ENCODE peak calls at places on chromosomes 12 and 14, in ten cellular contexts. W, Z, Q, H, Y, I, G, N, P and D are unnamed samples.

GRCh38 chr12:55671746-55672145 is 35.1 kb downstream of the OR10P1 start:
- DNase-seq in Y (no peak), P (no peak), I (no peak), Q (no peak), G (no peak), W (no peak), N (peak), Z (no peak), H (no peak), D (no peak)

GRCh38 chr12:92446082-92446460 is 256.7 kb upstream of the PLEKHG7 start:
- DNase-seq in W (no peak), Q (no peak), N (no peak), Z (no peak), H (no peak), G (no peak), I (no peak), P (no peak), Y (no peak), D (no peak)

GRCh38 chr12:9870311-9870866 is 1.2 kb upstream of the CLEC2B start:
- DNase-seq in Y (no peak), Q (no peak), N (no peak), P (no peak), W (no peak), Z (no peak), I (no peak), G (no peak), H (no peak), D (no peak)

GRCh38 chr12:42859612-42860011 is 270.1 kb upstream of the PRICKLE1 start:
- DNase-seq in N (no peak), G (no peak), H (no peak), P (no peak), Z (no peak), Q (no peak), Y (no peak), W (no peak), I (no peak), D (no peak)

GRCh38 chr12:89307665-89308253 is 44.5 kb downstream of the DUSP6 start:
- DNase-seq in Z (no peak), H (no peak), I (no peak), G (no peak), W (no peak), Y (no peak), N (no peak), P (no peak), Q (no peak), D (no peak)

GRCh38 chr12:55830601-55831406 is 1.4 kb upstream of the DNAJC14 start:
- DNase-seq in Z (peak), Y (peak), I (peak), N (peak), G (no peak), H (peak), P (peak), W (no peak), Q (peak), D (peak)

GRCh38 chr12:15563683-15564082 is 225.5 kb downstream of the EPS8 start:
- DNase-seq in Z (peak), Y (no peak), I (no peak), N (no peak), W (peak), P (no peak), H (no peak), Q (no peak), G (no peak), D (peak)

GRCh38 chr12:49342914-49343731 is 3.6 kb upstream of the DNAJC22 start:
- DNase-seq in Q (no peak), Y (no peak), G (no peak), N (no peak), Z (no peak), W (no peak), P (no peak), I (no peak), H (no peak), D (no peak)

GRCh38 chr14:93163570-93163969 is 21.1 kb downstream of the MOAP1 start:
- DNase-seq in G (no peak), W (no peak), P (no peak), Q (no peak), N (no peak), I (no peak), H (no peak), Z (no peak), Y (no peak), D (no peak)

GRCh38 chr12:50174971-50175715 is 8.0 kb upstream of the CERS5 start:
- DNase-seq in Q (no peak), I (no peak), P (no peak), Z (peak), Y (peak), N (no peak), G (peak), H (no peak), W (peak), D (peak)

GRCh38 chr12:69024413-69024812 is 91.4 kb upstream of the CPM start:
- DNase-seq in P (no peak), I (no peak), Y (no peak), Q (no peak), Z (peak), N (peak), W (no peak), H (no peak), G (no peak), D (peak)

GRCh38 chr12:52007158-52007921 is 594 bp downstream of the TAMALIN start:
- DNase-seq in N (peak), H (no peak), Z (no peak), I (no peak), G (no peak), Q (no peak), P (peak), Y (no peak), W (no peak), D (no peak)

GRCh38 chr14:67619446-67620216 is at the start of gene ARG2:
- DNase-seq in I (peak), N (peak), P (peak), Z (peak), W (peak), G (peak), H (peak), Y (peak), Q (peak), D (peak)
- TF ChIP-seq CTCF in I (no peak), N (no peak), P (peak), Z (no peak), W (no peak), G (no peak), H (no peak), Y (no peak), Q (no peak), D (peak)

DNA sequence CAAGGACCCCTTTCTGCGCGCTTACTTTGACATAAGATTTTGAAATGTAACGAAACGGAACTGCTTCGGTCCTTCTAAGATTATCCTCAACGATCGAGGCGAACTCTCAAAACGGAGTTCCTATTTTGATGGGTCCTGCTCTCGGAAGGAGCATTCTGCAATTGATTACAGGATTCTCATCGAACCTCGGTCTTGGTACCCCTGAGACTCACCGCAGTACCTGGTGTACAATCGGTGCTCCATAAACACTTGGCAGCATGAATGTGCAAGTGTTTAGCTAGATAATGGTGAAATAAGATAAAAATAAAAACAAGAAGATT is 530 bp upstream of the NEMF start:
- DNase-seq in I (no peak), G (no peak), H (no peak), Z (no peak), N (no peak), P (no peak), Y (no peak), Q (no peak), W (no peak), D (no peak)
- TF ChIP-seq CTCF in I (no peak), G (no peak), H (peak), Z (peak), N (no peak), P (no peak), Y (no peak), Q (peak), W (no peak), D (peak)

GRCh38 chr12:17642340-17642650 is 447.7 kb downstream of the RERGL start:
- DNase-seq in W (no peak), I (no peak), G (no peak), N (no peak), Y (no peak), P (no peak), Z (no peak), H (no peak), Q (no peak), D (no peak)
- TF ChIP-seq CTCF in W (no peak), I (no peak), G (no peak), N (no peak), Y (no peak), P (no peak), Z (no peak), H (peak), Q (peak), D (peak)

GRCh38 chr14:71365305-71365865 is 458.1 kb downstream of the PCNX1 start:
- DNase-seq in Q (no peak), P (no peak), G (no peak), H (no peak), Y (no peak), I (no peak), N (no peak), Z (no peak), W (no peak), D (no peak)
- TF ChIP-seq CTCF in Q (no peak), P (no peak), G (no peak), H (no peak), Y (no peak), I (no peak), N (no peak), Z (no peak), W (no peak), D (no peak)

DNA sequence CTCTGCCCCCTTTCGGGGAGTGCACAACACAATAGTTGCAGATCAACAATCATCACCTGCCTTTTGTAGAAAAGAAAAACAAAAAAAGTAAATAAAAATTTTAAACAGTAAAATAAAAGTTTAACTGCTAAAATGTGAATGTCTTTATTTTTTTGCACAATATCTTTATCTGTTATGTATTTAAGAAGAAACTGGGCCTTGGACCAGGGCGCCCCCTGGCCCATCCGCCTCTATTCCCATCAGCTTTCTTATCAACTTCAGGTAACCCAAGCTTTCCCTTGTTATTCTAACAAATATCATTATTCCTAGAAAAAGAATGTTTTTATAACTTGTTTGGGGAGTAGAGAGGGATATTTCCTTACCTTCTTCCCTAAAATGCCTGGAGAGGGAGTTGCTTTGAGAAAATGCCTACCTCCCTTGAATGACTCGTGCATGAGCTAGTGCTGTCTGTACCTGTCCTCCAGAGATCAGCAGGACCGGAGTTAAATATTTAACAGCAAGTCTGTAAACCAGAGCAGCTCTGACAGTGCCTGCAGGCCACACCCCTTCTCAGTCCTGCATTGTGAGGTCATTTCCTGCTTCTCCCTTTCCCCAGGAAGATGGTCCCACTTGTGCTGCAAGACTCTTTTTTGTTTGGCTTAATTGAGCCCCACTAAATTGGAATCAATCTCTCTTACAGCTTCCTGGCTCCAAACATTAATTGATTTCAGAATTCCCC is 192.8 kb upstream of the RGS6 start:
- DNase-seq in Y (peak), Q (no peak), P (no peak), I (no peak), H (no peak), W (no peak), N (peak), Z (peak), G (no peak), D (no peak)
- TF ChIP-seq CTCF in Y (no peak), Q (no peak), P (peak), I (no peak), H (no peak), W (no peak), N (no peak), Z (no peak), G (no peak), D (peak)

GRCh38 chr12:14418526-14418925 is 53.0 kb downstream of the ATF7IP start:
- DNase-seq in Z (no peak), I (no peak), N (no peak), H (no peak), Q (no peak), P (no peak), Y (no peak), W (no peak), G (no peak), D (peak)
- TF ChIP-seq CTCF in Z (peak), I (no peak), N (no peak), H (peak), Q (peak), P (peak), Y (peak), W (peak), G (no peak), D (peak)